ENCODE peak calls at places on chromosomes 3 and 15, in ten cellular contexts. E is cardiac fibroblast; H is mesothelial cell of epicardium; Y is tibial artery; I is fibroblast of lung; T is tibial nerve; W is CD8-positive, alpha-beta T cell; S is endothelial cell; N is RWPE2; D is hepatocyte. U is an unnamed sample.

GRCh38 chr15:75732809-75733451 is 20.3 kb upstream of the CSPG4 start:
- DNase-seq in I (peak), Y (peak), T (peak), N (peak), E (peak), D (peak), S (peak), W (peak), H (peak), U (peak)

GRCh38 chr3:109685084-109686079 is 348.0 kb upstream of the DPPA4 start:
- DNase-seq in S (no peak), N (peak), I (peak), D (peak), E (peak), Y (peak), T (peak), H (no peak), W (no peak), U (no peak)

GRCh38 chr3:171461087-171461917 is 1.1 kb upstream of the TNIK start:
- DNase-seq in I (peak), S (no peak), E (peak), T (peak), W (peak), Y (no peak), D (peak), N (no peak), H (peak), U (no peak)

GRCh38 chr15:36896949-36897348 is 203.4 kb downstream of the MEIS2 start:
- DNase-seq in I (no peak), S (no peak), D (no peak), N (no peak), T (no peak), E (no peak), Y (no peak), H (no peak), W (no peak), U (no peak)

GRCh38 chr3:185586644-185586964 is 509 bp downstream of the SENP2 start:
- DNase-seq in N (peak), W (no peak), H (no peak), I (no peak), Y (peak), T (peak), S (no peak), E (no peak), D (no peak), U (no peak)

GRCh38 chr3:10188798-10189556 is 24.3 kb downstream of the IRAK2 start:
- DNase-seq in Y (no peak), S (no peak), E (no peak), I (no peak), T (no peak), D (no peak), W (no peak), N (no peak), H (no peak), U (no peak)

GRCh38 chr3:13884851-13885703 is 5.2 kb upstream of the WNT7A start:
- DNase-seq in D (peak), E (no peak), S (peak), I (no peak), W (peak), N (no peak), Y (no peak), T (no peak), H (peak), U (peak)

GRCh38 chr3:188661801-188662200 is 507.8 kb downstream of the LPP start:
- DNase-seq in E (no peak), N (no peak), Y (no peak), W (no peak), D (no peak), I (no peak), S (no peak), H (no peak), T (no peak), U (no peak)

DNA sequence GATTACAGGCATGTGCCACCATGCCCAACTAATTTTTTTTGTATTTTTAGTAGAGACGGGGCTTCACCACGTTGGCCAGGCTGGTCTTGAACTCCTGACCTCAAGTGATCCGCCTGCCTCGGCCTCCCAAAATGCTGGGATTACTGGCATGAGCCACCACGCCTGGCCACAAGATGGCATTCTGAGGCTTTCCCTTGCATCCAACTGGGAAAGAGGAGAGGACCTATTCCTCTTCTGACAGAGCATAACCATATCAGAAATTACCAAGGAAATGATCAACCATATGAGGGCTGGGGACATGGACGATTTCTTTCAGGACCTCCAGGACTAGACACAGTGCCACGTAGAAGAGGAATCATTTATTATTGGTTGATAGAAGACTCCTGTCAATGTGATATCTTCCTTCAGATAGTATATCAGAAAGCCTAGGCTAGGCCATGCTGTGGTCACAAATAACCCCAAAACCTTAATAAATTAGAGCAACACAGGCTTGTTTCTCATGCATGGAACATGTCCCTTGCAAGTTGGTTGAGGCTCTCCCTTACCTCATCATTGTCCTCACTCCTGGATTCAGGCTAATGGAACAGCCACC is 372.3 kb upstream of the IL12A start:
- DNase-seq in E (peak), I (peak), N (no peak), D (peak), H (peak), S (peak), W (no peak), Y (no peak), T (no peak), U (no peak)
- TF ChIP-seq CTCF in E (peak), I (peak), N (peak), D (peak), H (peak), S (peak), W (no peak), Y (peak), T (no peak), U (peak)

GRCh38 chr3:161166051-161166450 is 55.1 kb upstream of the NMD3 start:
- DNase-seq in T (no peak), W (no peak), H (no peak), N (no peak), Y (no peak), I (no peak), S (no peak), E (no peak), D (no peak), U (no peak)

GRCh38 chr3:161175506-161175905 is 45.6 kb upstream of the NMD3 start:
- DNase-seq in W (no peak), T (no peak), Y (no peak), S (no peak), N (no peak), I (no peak), D (no peak), E (no peak), H (no peak), U (no peak)

GRCh38 chr3:161171113-161171512 is 50.0 kb upstream of the NMD3 start:
- DNase-seq in E (peak), Y (peak), S (no peak), W (no peak), I (peak), N (no peak), H (no peak), T (peak), D (peak), U (no peak)

DNA sequence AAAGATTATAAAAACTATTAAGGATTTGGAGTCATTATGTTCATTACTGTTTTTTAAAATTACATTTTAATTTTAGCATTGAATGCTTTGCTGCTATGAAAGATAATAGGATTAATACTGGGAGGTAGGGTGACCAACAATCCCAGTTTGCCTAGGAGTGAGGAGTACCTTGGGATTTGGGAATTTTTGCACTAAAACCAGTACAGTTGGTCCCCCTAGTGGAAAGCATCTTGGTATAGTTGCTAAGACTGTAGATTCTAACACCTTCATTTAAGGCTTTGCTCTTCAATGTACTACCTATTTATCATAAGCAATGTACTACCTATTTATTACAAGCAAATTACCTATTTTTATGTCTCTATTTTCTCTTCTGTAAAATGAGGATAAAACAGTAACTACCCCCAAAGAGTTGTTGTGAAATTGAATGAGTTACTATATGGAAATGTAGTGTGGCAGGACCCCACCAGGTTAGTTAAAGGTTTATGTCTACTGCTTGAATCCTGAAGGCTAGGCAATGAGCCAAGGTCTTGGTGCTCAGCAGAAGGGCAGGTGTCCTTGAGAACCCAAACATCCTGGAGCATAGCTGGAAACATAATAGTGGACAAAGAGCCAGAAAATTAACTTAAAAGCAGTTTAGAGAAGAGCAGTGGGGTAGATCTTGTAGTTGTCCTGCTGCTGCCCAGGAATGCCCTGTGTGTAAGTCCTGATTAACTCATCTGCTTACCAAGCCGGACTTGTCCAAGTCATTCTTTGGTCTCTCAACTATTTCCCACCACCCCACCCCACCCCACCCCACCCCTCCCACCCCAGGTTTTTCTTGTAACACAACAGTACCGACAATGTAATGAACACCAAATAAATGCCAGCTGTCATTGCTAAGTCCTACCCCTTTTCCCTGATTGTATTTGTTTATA is 49.2 kb upstream of the NMD3 start:
- DNase-seq in T (no peak), H (no peak), I (peak), N (no peak), S (no peak), Y (no peak), D (no peak), W (no peak), E (peak), U (no peak)
- TF ChIP-seq CTCF in T (no peak), H (no peak), I (peak), N (peak), S (peak), Y (no peak), D (peak), W (no peak), E (peak), U (peak)

DNA sequence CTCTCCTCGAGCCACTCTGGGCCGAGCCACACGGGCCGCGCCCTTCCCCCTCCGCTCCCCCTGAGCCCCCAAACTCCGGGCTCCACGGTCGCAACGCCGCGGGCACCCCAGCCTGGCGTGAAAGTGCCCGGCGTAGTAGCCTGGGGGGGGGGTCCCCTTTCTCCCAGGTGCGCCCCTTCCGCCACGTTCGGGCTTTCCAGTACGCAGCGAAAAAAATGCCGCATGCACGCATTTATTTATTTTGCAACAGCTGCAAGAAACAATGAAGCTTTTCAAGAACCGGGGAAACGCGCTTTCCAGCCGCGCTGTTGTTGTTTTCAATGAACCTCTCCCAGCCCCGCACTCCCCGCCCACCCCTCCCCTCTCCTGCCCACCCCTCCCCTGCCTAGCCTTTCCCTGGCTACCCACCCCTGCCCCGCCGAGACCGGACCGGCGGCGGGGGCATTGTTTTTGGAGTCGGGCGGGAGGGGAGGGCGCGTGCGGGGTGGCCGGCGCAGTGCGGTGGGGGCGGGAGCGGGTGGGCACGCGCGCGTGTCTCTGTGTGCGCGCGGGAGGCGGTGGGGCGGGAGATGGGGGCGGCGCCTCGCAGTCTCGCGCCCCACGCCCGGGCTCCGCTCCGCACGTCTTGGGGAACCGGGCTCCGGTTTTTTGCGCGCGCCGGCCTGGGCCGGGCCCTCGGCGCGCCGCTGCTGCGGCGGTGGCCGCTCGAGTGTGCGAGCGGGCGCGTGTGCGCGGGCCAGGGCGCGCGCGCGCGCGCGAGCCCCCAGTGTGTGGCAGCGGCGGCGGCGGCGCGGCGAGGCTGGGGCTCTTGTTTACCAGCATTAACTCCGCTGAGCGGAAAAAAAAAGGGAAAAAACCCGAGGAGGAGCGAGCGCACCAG is at the start of gene IGF1R:
- DNase-seq in Y (peak), T (peak), S (peak), N (peak), W (peak), I (peak), H (peak), E (peak), D (peak), U (peak)
- TF ChIP-seq CTCF in Y (peak), T (peak), S (peak), N (peak), W (no peak), I (peak), H (peak), E (no peak), D (no peak), U (no peak)

GRCh38 chr15:63134245-63134644 is 12.6 kb downstream of the LACTB start:
- DNase-seq in Y (no peak), W (no peak), H (no peak), I (peak), T (no peak), E (no peak), N (no peak), D (no peak), S (no peak), U (no peak)

GRCh38 chr15:63136742-63137141 is 15.1 kb downstream of the LACTB start:
- DNase-seq in N (no peak), W (no peak), Y (no peak), I (peak), E (no peak), T (no peak), D (no peak), S (no peak), H (no peak), U (no peak)

GRCh38 chr15:63135804-63136203 is 14.1 kb downstream of the LACTB start:
- DNase-seq in Y (no peak), S (no peak), D (no peak), T (no peak), H (no peak), N (no peak), I (peak), E (peak), W (no peak), U (no peak)

GRCh38 chr15:63133786-63134185 is 12.1 kb downstream of the LACTB start:
- DNase-seq in I (peak), N (no peak), D (no peak), H (no peak), Y (no peak), T (no peak), W (no peak), E (peak), S (no peak), U (no peak)

GRCh38 chr15:63135281-63135680 is 13.6 kb downstream of the LACTB start:
- DNase-seq in T (no peak), W (no peak), H (no peak), D (no peak), N (no peak), E (peak), S (no peak), Y (no peak), I (peak), U (no peak)
- TF ChIP-seq CTCF in T (no peak), W (no peak), H (no peak), D (no peak), N (no peak), E (no peak), S (no peak), Y (no peak), I (no peak), U (no peak)

U was measured in progenitor cell of endocrine pancreas.